ENCODE peak calls at places on chromosomes 6 and 20, in five cellular contexts. One of them, this sample, is unnamed.
A peak's percentile ranks its signal among the peaks of the same experiment; 100 is the strongest.

GRCh38 chr6:112086744-112087135 is 542 bp downstream of the TUBE1 start:
- DNase-seq in WTC11: no peak
- DNase-seq in RWPE1: peak; percentile 72
- DNase-seq in astrocyte of the spinal cord: peak; percentile 72
- DNase-seq in GM12864: no peak
- DNase-seq in this sample: peak; percentile 36

GRCh38 chr6:41966214-41966920 is 24.8 kb upstream of the CCND3 start:
- DNase-seq in WTC11: no peak
- DNase-seq in RWPE1: no peak
- DNase-seq in astrocyte of the spinal cord: no peak
- DNase-seq in GM12864: no peak
- DNase-seq in this sample: no peak

GRCh38 chr6:52725530-52726192 is 37.6 kb downstream of the GSTA2 start:
- DNase-seq in WTC11: no peak
- DNase-seq in RWPE1: peak; percentile 49
- DNase-seq in astrocyte of the spinal cord: peak; percentile 12
- DNase-seq in GM12864: no peak
- DNase-seq in this sample: no peak

GRCh38 chr20:63435552-63435951 is 36.9 kb downstream of the KCNQ2 start:
- DNase-seq in WTC11: no peak
- DNase-seq in RWPE1: no peak
- DNase-seq in astrocyte of the spinal cord: no peak
- DNase-seq in GM12864: no peak
- DNase-seq in this sample: no peak

GRCh38 chr6:106056738-106057390 is 29.3 kb upstream of the PRDM1 start:
- DNase-seq in WTC11: no peak
- DNase-seq in RWPE1: no peak
- DNase-seq in astrocyte of the spinal cord: no peak
- DNase-seq in GM12864: no peak
- DNase-seq in this sample: no peak

GRCh38 chr20:26169506-26169905 is 472.9 kb upstream of the ZNF337 start:
- DNase-seq in WTC11: no peak
- DNase-seq in RWPE1: no peak
- DNase-seq in astrocyte of the spinal cord: peak; percentile 46
- DNase-seq in GM12864: no peak
- DNase-seq in this sample: no peak

GRCh38 chr6:97052152-97052787 is 127.7 kb downstream of the KLHL32 start:
- DNase-seq in WTC11: no peak
- DNase-seq in RWPE1: no peak
- DNase-seq in astrocyte of the spinal cord: no peak
- DNase-seq in GM12864: no peak
- DNase-seq in this sample: no peak

GRCh38 chr6:111985202-111985731 is 68.6 kb upstream of the CCN6 start:
- DNase-seq in WTC11: no peak
- DNase-seq in RWPE1: peak; percentile 92
- DNase-seq in astrocyte of the spinal cord: peak; percentile 93
- DNase-seq in GM12864: no peak
- DNase-seq in this sample: no peak

GRCh38 chr6:37674161-37674560 is 23.5 kb downstream of the MDGA1 start:
- DNase-seq in WTC11: no peak
- DNase-seq in RWPE1: no peak
- DNase-seq in astrocyte of the spinal cord: no peak
- DNase-seq in GM12864: no peak
- DNase-seq in this sample: no peak

GRCh38 chr6:44285552-44286284 is 15.5 kb downstream of the TMEM151B start:
- DNase-seq in WTC11: peak; percentile 57
- DNase-seq in RWPE1: no peak
- DNase-seq in astrocyte of the spinal cord: peak; percentile 18
- DNase-seq in GM12864: no peak
- DNase-seq in this sample: no peak

GRCh38 chr20:43842126-43843020 is 72.3 kb upstream of the TOX2 start:
- DNase-seq in WTC11: no peak
- DNase-seq in RWPE1: no peak
- DNase-seq in astrocyte of the spinal cord: no peak
- DNase-seq in GM12864: no peak
- DNase-seq in this sample: no peak

GRCh38 chr20:38610521-38610920 is 8.9 kb downstream of the ARHGAP40 start:
- DNase-seq in WTC11: no peak
- DNase-seq in RWPE1: peak; percentile 87
- DNase-seq in astrocyte of the spinal cord: no peak
- DNase-seq in GM12864: no peak
- DNase-seq in this sample: no peak

GRCh38 chr6:152338335-152339125 is 298.6 kb downstream of the SYNE1 start:
- DNase-seq in WTC11: peak; percentile 52
- DNase-seq in RWPE1: peak; percentile 13
- DNase-seq in astrocyte of the spinal cord: peak; percentile 30
- DNase-seq in GM12864: no peak
- DNase-seq in this sample: peak; percentile 52

GRCh38 chr20:36720510-36720909 is 25.4 kb downstream of the NDRG3 start:
- DNase-seq in WTC11: no peak
- DNase-seq in RWPE1: no peak
- DNase-seq in astrocyte of the spinal cord: no peak
- DNase-seq in GM12864: no peak
- DNase-seq in this sample: no peak

GRCh38 chr6:22921831-22922230 is 352.5 kb downstream of the HDGFL1 start:
- DNase-seq in WTC11: no peak
- DNase-seq in RWPE1: no peak
- DNase-seq in astrocyte of the spinal cord: no peak
- DNase-seq in GM12864: no peak
- DNase-seq in this sample: no peak

GRCh38 chr6:63795006-63795405 is 159.4 kb downstream of the PHF3 start:
- DNase-seq in WTC11: no peak
- DNase-seq in RWPE1: no peak
- DNase-seq in astrocyte of the spinal cord: no peak
- DNase-seq in GM12864: no peak
- DNase-seq in this sample: no peak

GRCh38 chr6:17703256-17703694 is 3.5 kb downstream of the NUP153 start:
- DNase-seq in WTC11: no peak
- DNase-seq in RWPE1: peak; percentile 45
- DNase-seq in astrocyte of the spinal cord: peak; percentile 68
- DNase-seq in GM12864: peak; percentile 16
- DNase-seq in this sample: no peak

GRCh38 chr6:138970856-138971425 is 17.1 kb downstream of the REPS1 start:
- DNase-seq in WTC11: no peak
- DNase-seq in RWPE1: peak; percentile 85
- DNase-seq in astrocyte of the spinal cord: peak; percentile 88
- DNase-seq in GM12864: no peak
- DNase-seq in this sample: no peak

GRCh38 chr6:47042238-47042843 is at the start of gene ADGRF1:
- DNase-seq in WTC11: no peak
- DNase-seq in RWPE1: peak; percentile 60
- DNase-seq in astrocyte of the spinal cord: no peak
- DNase-seq in GM12864: no peak
- DNase-seq in this sample: no peak

GRCh38 chr6:3744211-3744900 is 7.2 kb downstream of the PXDC1 start:
- DNase-seq in WTC11: no peak
- DNase-seq in RWPE1: no peak
- DNase-seq in astrocyte of the spinal cord: no peak
- DNase-seq in GM12864: no peak
- DNase-seq in this sample: no peak

GRCh38 chr20:17622851-17623508 is 53.1 kb downstream of the DSTN start:
- DNase-seq in WTC11: peak; percentile 3
- DNase-seq in RWPE1: no peak
- DNase-seq in astrocyte of the spinal cord: no peak
- DNase-seq in GM12864: no peak
- DNase-seq in this sample: no peak

GRCh38 chr6:35047265-35048011 is 93.7 kb downstream of the TCP11 start:
- DNase-seq in WTC11: no peak
- DNase-seq in RWPE1: no peak
- DNase-seq in astrocyte of the spinal cord: peak; percentile 66
- DNase-seq in GM12864: no peak
- DNase-seq in this sample: no peak

GRCh38 chr20:25504366-25505135 is 80.8 kb downstream of the NINL start:
- DNase-seq in WTC11: no peak
- DNase-seq in RWPE1: no peak
- DNase-seq in astrocyte of the spinal cord: no peak
- DNase-seq in GM12864: no peak
- DNase-seq in this sample: no peak

GRCh38 chr6:77448546-77448945 is 14.7 kb downstream of the HTR1B start:
- DNase-seq in WTC11: no peak
- DNase-seq in RWPE1: no peak
- DNase-seq in astrocyte of the spinal cord: no peak
- DNase-seq in GM12864: no peak
- DNase-seq in this sample: no peak

GRCh38 chr6:77454386-77454785 is 8.9 kb downstream of the HTR1B start:
- DNase-seq in WTC11: no peak
- DNase-seq in RWPE1: peak; percentile 51
- DNase-seq in astrocyte of the spinal cord: no peak
- DNase-seq in GM12864: no peak
- DNase-seq in this sample: no peak

GRCh38 chr6:77447254-77447653 is 16.0 kb downstream of the HTR1B start:
- DNase-seq in WTC11: no peak
- DNase-seq in RWPE1: no peak
- DNase-seq in astrocyte of the spinal cord: peak; percentile 48
- DNase-seq in GM12864: no peak
- DNase-seq in this sample: no peak

GRCh38 chr6:77451466-77451865 is 11.8 kb downstream of the HTR1B start:
- DNase-seq in WTC11: no peak
- DNase-seq in RWPE1: no peak
- DNase-seq in astrocyte of the spinal cord: no peak
- DNase-seq in GM12864: no peak
- DNase-seq in this sample: no peak

DNA sequence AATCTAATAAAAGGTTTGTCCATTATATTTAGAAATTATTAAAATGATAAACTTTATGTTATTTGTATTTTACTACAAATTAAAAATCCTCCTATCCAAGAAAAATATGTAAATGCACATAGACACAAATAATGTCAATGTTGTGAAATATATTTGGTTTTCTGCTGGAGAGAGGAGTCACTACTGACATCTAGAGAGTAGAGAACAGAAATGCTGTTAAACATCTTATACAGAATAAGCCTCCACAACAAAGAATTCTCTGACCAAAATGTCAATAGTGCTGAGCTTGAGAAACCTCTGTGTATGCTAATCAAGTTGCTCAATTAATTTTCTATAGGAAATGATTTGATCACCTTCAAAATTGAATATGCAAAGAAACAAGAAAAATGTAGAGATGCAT is 12.4 kb downstream of the HTR1B start:
- DNase-seq in WTC11: no peak
- DNase-seq in RWPE1: no peak
- DNase-seq in astrocyte of the spinal cord: peak; percentile 43
- DNase-seq in GM12864: no peak
- DNase-seq in this sample: no peak
- TF ChIP-seq CTCF in WTC11: no peak
- TF ChIP-seq CTCF in RWPE1: peak; percentile 34
- TF ChIP-seq CTCF in astrocyte of the spinal cord: peak; percentile 41
- TF ChIP-seq CTCF in GM12864: no peak
- TF ChIP-seq CTCF in this sample: no peak

DNA sequence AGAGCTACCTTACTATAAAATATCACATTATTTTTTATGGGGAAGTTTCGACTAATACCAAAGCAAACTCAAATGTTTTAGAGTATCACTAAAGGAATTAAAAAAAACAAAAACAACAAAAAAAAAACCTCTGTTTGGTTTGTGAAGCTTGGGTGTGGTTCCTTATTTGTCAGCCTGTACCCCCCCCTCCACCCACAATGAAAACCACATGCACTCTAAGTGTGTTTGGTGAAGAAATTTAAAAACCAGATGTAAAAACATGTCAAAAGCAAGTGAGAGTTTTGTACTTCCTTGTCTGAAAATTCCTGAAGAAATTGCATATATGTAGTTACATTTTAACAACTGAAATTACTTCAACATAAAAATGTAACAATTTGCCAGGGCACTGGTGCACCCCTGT is 3.1 kb downstream of the STK38 start:
- DNase-seq in WTC11: no peak
- DNase-seq in RWPE1: no peak
- DNase-seq in astrocyte of the spinal cord: no peak
- DNase-seq in GM12864: no peak
- DNase-seq in this sample: peak; percentile 36
- TF ChIP-seq CTCF in WTC11: no peak
- TF ChIP-seq CTCF in RWPE1: no peak
- TF ChIP-seq CTCF in astrocyte of the spinal cord: no peak
- TF ChIP-seq CTCF in GM12864: no peak
- TF ChIP-seq CTCF in this sample: no peak

DNA sequence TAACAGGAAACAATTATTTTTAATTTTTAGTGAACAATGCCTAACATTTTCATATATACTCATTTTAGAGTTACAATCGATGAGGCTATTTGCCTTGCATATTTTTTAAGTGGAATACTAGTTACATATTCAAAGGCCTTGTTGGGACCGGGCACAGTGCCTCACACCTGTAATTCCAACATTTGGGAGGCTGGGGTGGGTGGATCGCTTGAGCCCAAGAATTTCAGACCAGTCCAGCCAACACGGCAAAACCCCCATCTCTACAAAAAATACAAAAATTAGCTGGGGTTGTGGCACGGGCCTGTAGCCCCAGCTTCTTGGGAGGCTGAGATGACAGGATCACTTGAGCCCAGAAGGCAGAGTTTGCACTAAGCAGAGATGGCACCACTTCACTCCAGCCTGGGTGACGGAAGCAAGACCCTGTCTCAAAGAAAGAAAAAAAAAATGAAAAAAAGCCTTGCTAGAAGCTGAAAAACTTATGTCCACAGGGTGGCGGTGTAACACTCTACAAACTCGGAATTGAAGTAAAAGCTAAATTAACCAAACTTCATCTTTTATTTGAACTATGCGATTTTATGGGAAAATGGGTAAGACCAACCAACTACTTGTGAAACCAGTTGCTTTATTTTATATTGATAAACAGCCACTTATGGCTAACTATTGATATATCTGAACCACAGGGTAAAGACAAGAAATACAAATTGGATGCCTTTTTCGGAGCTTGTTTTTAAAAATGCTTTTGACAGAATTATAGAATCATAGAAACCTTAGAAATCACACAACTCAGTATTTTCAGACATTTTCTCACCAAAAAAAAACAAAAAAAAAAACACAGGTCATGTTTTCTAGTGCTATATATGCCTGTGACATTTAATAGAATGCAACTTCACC is 24.1 kb upstream of the ROS1 start:
- DNase-seq in WTC11: peak; percentile 33
- DNase-seq in RWPE1: no peak
- DNase-seq in astrocyte of the spinal cord: peak; percentile 88
- DNase-seq in GM12864: peak; percentile 38
- DNase-seq in this sample: peak; percentile 30
- TF ChIP-seq CTCF in WTC11: peak; percentile 55
- TF ChIP-seq CTCF in RWPE1: peak; percentile 76
- TF ChIP-seq CTCF in astrocyte of the spinal cord: peak; percentile 60
- TF ChIP-seq CTCF in GM12864: peak; percentile 69
- TF ChIP-seq CTCF in this sample: peak; percentile 33

GRCh38 chr6:157017861-157018260 is 240.7 kb downstream of the ARID1B start:
- DNase-seq in WTC11: no peak
- DNase-seq in RWPE1: no peak
- DNase-seq in astrocyte of the spinal cord: no peak
- DNase-seq in GM12864: no peak
- DNase-seq in this sample: no peak

GRCh38 chr6:157019115-157019628 is 242.0 kb downstream of the ARID1B start:
- DNase-seq in WTC11: no peak
- DNase-seq in RWPE1: no peak
- DNase-seq in astrocyte of the spinal cord: no peak
- DNase-seq in GM12864: no peak
- DNase-seq in this sample: peak; percentile 26

GRCh38 chr6:157021267-157022021 is 244.3 kb downstream of the ARID1B start:
- DNase-seq in WTC11: peak; percentile 92
- DNase-seq in RWPE1: peak; percentile 80
- DNase-seq in astrocyte of the spinal cord: peak; percentile 95
- DNase-seq in GM12864: peak; percentile 59
- DNase-seq in this sample: peak; percentile 92

GRCh38 chr6:157020398-157021266 is 243.5 kb downstream of the ARID1B start:
- DNase-seq in WTC11: peak; percentile 66
- DNase-seq in RWPE1: peak; percentile 65
- DNase-seq in astrocyte of the spinal cord: peak; percentile 53
- DNase-seq in GM12864: peak; percentile 31
- DNase-seq in this sample: peak; percentile 84

GRCh38 chr6:157019733-157020132 is 242.6 kb downstream of the ARID1B start:
- DNase-seq in WTC11: no peak
- DNase-seq in RWPE1: no peak
- DNase-seq in astrocyte of the spinal cord: peak; percentile 49
- DNase-seq in GM12864: no peak
- DNase-seq in this sample: peak; percentile 42
- TF ChIP-seq CTCF in WTC11: no peak
- TF ChIP-seq CTCF in RWPE1: no peak
- TF ChIP-seq CTCF in astrocyte of the spinal cord: no peak
- TF ChIP-seq CTCF in GM12864: no peak
- TF ChIP-seq CTCF in this sample: no peak